ENCODE peak calls at places on chromosomes 13 and 19, in six cellular contexts. K is AG04450, I is nephron progenitor cell, R is GM12865, G is AG04449, C is heart right ventricle. S is an unnamed sample.

GRCh38 chr19:20259615-20260014 is 92.6 kb downstream of the ZNF486 start:
- DNase-seq in K (no peak), I (no peak), R (no peak), G (no peak), C (no peak), S (no peak)

GRCh38 chr13:50380905-50381304 is 365.7 kb downstream of the KCNRG start:
- DNase-seq in K (no peak), I (no peak), R (no peak), G (no peak), C (no peak), S (no peak)

GRCh38 chr13:99686157-99686572 is 184.9 kb downstream of the TM9SF2 start:
- DNase-seq in K (no peak), I (no peak), R (no peak), G (no peak), C (peak; percentile 30), S (no peak)

GRCh38 chr13:23786607-23787006 is 102.6 kb downstream of the MIPEP start:
- DNase-seq in K (no peak), I (no peak), R (no peak), G (no peak), C (no peak), S (no peak)

GRCh38 chr19:12792048-12792852 is 964 bp downstream of the JUNB start:
- DNase-seq in K (no peak), I (peak; percentile 71), R (peak; percentile 93), G (no peak), C (peak; percentile 76), S (no peak)

GRCh38 chr19:6060600-6061391 is 49.5 kb downstream of the RFX2 start:
- DNase-seq in K (no peak), I (no peak), R (no peak), G (no peak), C (no peak), S (no peak)

GRCh38 chr19:7676376-7676775 is 514 bp upstream of the MCEMP1 start:
- DNase-seq in K (no peak), I (no peak), R (no peak), G (no peak), C (no peak), S (no peak)

GRCh38 chr19:12325690-12326089 is 7.7 kb downstream of the ZNF563 start:
- DNase-seq in K (no peak), I (no peak), R (no peak), G (no peak), C (no peak), S (no peak)

GRCh38 chr13:114089341-114089740 is 43.1 kb downstream of the RASA3 start:
- DNase-seq in K (no peak), I (no peak), R (no peak), G (no peak), C (no peak), S (no peak)

GRCh38 chr13:68428292-68428691 is 1198.2 kb upstream of the PCDH9 start:
- DNase-seq in K (no peak), I (no peak), R (no peak), G (no peak), C (no peak), S (no peak)

GRCh38 chr13:93249259-93249917 is 22.8 kb downstream of the GPC6 start:
- DNase-seq in K (peak; percentile 69), I (no peak), R (no peak), G (no peak), C (no peak), S (no peak)

GRCh38 chr13:41516760-41517159 is 59.4 kb downstream of the RGCC start:
- DNase-seq in K (no peak), I (no peak), R (no peak), G (no peak), C (no peak), S (no peak)

GRCh38 chr19:50820549-50821247 is 2.9 kb downstream of the KLK1 start:
- DNase-seq in K (no peak), I (peak; percentile 30), R (peak; percentile 60), G (no peak), C (no peak), S (no peak)

GRCh38 chr19:51242881-51243280 is 8.0 kb upstream of the SIGLECL1 start:
- DNase-seq in K (no peak), I (no peak), R (no peak), G (no peak), C (no peak), S (no peak)

GRCh38 chr13:83150616-83151307 is 731.5 kb downstream of the SLITRK1 start:
- DNase-seq in K (no peak), I (no peak), R (no peak), G (no peak), C (no peak), S (no peak)

GRCh38 chr13:31504918-31505317 is 234.4 kb upstream of the RXFP2 start:
- DNase-seq in K (no peak), I (no peak), R (no peak), G (no peak), C (no peak), S (no peak)

GRCh38 chr19:2962018-2962670 is 15.2 kb upstream of the TLE6 start:
- DNase-seq in K (peak; percentile 66), I (peak; percentile 61), R (peak; percentile 72), G (no peak), C (no peak), S (peak; percentile 72)

GRCh38 chr13:32650705-32651311 is 64.6 kb downstream of the PDS5B start:
- DNase-seq in K (no peak), I (peak; percentile 27), R (peak; percentile 86), G (no peak), C (no peak), S (no peak)

GRCh38 chr13:66530686-66531085 is 699.5 kb downstream of the PCDH9 start:
- DNase-seq in K (no peak), I (no peak), R (no peak), G (no peak), C (no peak), S (no peak)

GRCh38 chr19:6219592-6220290 is 60.0 kb downstream of the MLLT1 start:
- DNase-seq in K (no peak), I (no peak), R (no peak), G (no peak), C (peak; percentile 45), S (no peak)

GRCh38 chr13:31138515-31138914 is 23.2 kb downstream of the HSPH1 start:
- DNase-seq in K (no peak), I (no peak), R (no peak), G (no peak), C (no peak), S (no peak)

GRCh38 chr19:35208121-35208520 is 20.4 kb downstream of the FAM187B start:
- DNase-seq in K (no peak), I (no peak), R (no peak), G (no peak), C (no peak), S (no peak)

GRCh38 chr13:80141114-80141849 is 199.6 kb downstream of the SPRY2 start:
- DNase-seq in K (peak; percentile 44), I (no peak), R (no peak), G (peak; percentile 49), C (peak; percentile 40), S (no peak)

GRCh38 chr13:72804301-72804700 is 22.4 kb downstream of the PIBF1 start:
- DNase-seq in K (no peak), I (no peak), R (no peak), G (no peak), C (no peak), S (no peak)

GRCh38 chr13:35789335-35790166 is 313.1 kb upstream of the MAB21L1 start:
- DNase-seq in K (no peak), I (no peak), R (peak; percentile 44), G (no peak), C (no peak), S (no peak)

GRCh38 chr19:16714702-16715294 is 4.8 kb upstream of the NWD1 start:
- DNase-seq in K (no peak), I (peak; percentile 68), R (peak; percentile 74), G (no peak), C (peak; percentile 47), S (no peak)

GRCh38 chr13:28067526-28067925 is 32.9 kb downstream of the FLT3 start:
- DNase-seq in K (no peak), I (no peak), R (no peak), G (no peak), C (no peak), S (no peak)

GRCh38 chr13:101572456-101572855 is 120.0 kb downstream of the ITGBL1 start:
- DNase-seq in K (no peak), I (no peak), R (no peak), G (no peak), C (no peak), S (no peak)

GRCh38 chr13:39943711-39944110 is 288.2 kb downstream of the COG6 start:
- DNase-seq in K (no peak), I (no peak), R (no peak), G (no peak), C (no peak), S (no peak)

GRCh38 chr13:43263047-43263446 is 239.7 kb downstream of the DNAJC15 start:
- DNase-seq in K (no peak), I (no peak), R (no peak), G (no peak), C (no peak), S (no peak)
- TF ChIP-seq CTCF in K (no peak), I (no peak), R (no peak), G (no peak), C (no peak), S (no peak)

GRCh38 chr19:14390548-14390947 is 9.3 kb downstream of the ADGRE5 start:
- DNase-seq in K (no peak), I (no peak), R (no peak), G (no peak), C (no peak), S (no peak)
- TF ChIP-seq CTCF in K (no peak), I (no peak), R (no peak), G (no peak), C (no peak), S (no peak)

DNA sequence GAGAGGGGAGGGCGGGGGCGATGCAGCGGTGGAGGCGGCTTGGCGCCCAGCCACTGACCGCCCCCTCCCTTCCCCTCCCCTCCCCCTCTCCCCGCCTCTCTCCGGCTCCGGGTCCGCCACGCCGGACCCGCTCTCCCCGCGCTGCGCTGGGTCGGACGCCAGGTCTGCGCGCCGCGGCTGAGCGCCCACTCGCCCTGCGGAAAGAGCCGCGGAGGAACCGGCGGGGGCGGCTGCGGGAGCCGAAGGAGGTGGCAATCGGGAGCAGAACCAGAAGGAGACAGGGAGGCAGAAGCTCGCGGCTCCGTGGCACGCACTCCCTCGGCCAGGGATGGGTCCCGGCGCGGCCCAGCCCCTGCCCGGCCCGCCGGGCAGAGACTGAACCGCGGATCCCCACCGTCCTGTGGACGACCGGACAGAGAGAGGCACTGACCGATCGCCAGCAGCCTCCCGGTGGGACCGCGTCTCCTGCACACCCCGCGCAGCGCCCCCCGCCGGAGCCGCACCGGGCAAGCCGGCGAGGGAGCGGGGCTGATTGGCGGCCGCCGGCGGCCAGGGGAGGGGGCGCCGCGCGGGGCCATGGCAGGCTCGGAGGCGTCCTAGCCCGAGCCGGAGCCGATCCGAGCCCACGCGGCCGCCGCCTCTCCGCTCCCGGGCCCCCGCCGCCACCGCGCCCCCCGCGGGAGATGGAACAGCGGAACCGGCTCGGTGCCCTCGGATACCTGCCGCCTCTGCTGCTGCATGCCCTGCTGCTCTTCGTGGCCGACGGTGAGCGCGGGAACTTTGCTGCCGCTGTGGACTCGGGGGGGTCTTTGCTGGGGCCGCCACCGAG is at the start of gene VSTM2B:
- DNase-seq in K (no peak), I (peak; percentile 59), R (no peak), G (no peak), C (no peak), S (no peak)
- TF ChIP-seq CTCF in K (no peak), I (no peak), R (no peak), G (no peak), C (no peak), S (no peak)

DNA sequence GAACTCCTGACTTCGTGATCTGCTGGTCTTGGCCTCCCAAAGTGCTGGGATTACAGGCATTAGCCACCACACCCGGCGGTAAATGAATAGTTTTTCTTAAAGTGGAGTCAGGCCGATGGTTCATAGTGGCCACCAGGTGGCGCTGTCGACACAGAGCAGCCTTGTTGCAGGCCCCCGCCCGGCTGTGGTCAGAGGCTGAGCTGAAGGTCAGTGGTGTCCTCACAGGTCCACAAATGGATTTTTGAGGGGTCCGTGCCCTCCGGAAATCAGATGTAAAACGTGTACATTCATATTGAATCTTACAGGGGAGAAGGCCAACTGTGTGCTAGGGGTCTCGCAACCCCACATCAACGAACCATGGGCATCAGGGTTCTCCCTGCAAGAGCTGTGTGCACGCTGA is 13.4 kb upstream of the WDR18 start:
- DNase-seq in K (no peak), I (no peak), R (no peak), G (no peak), C (no peak), S (no peak)
- TF ChIP-seq CTCF in K (peak; percentile 70), I (peak; percentile 45), R (peak; percentile 60), G (peak; percentile 55), C (peak; percentile 45), S (peak; percentile 47)

S was measured in D721Med.